ENCODE peak calls at places on chromosome 1, in four cellular contexts. W is hippocampal formation, G is left kidney, T is AG04450. X is an unnamed sample.

GRCh38 chr1:12413664-12414410 is 184.0 kb downstream of the VPS13D start:
- DNase-seq in T (no peak), W (no peak), G (no peak), X (no peak)

GRCh38 chr1:28354121-28354520 is 15.4 kb upstream of the PHACTR4 start:
- DNase-seq in G (no peak), W (no peak), T (no peak), X (no peak)

GRCh38 chr1:213055087-213055591 is 4.1 kb downstream of the RPS6KC1 start:
- DNase-seq in T (no peak), W (no peak), G (peak), X (no peak)

GRCh38 chr1:160309183-160309535 is 24.2 kb upstream of the PEX19 start:
- DNase-seq in T (no peak), G (no peak), W (no peak), X (no peak)

GRCh38 chr1:160338580-160338979 is 4.5 kb downstream of the COPA start:
- DNase-seq in G (no peak), W (no peak), T (no peak), X (no peak)

GRCh38 chr1:38115682-38116187 is 69.1 kb upstream of the POU3F1 start:
- DNase-seq in W (no peak), G (no peak), T (no peak), X (no peak)

GRCh38 chr1:229209816-229210215 is 61.1 kb upstream of the RAB4A start:
- DNase-seq in T (peak), W (no peak), G (peak), X (no peak)

GRCh38 chr1:183635112-183635605 is 424 bp downstream of the ARPC5 start:
- DNase-seq in W (no peak), G (peak), T (no peak), X (no peak)

GRCh38 chr1:152426731-152427130 is 12.7 kb upstream of the CRNN start:
- DNase-seq in T (no peak), W (no peak), G (no peak), X (no peak)

GRCh38 chr1:193706763-193707162 is 520.4 kb upstream of the B3GALT2 start:
- DNase-seq in W (no peak), T (no peak), G (no peak), X (no peak)

GRCh38 chr1:62196091-62196690 is 1.5 kb downstream of the L1TD1 start:
- DNase-seq in W (no peak), T (no peak), G (no peak), X (no peak)

GRCh38 chr1:1000357-1001056 is 610 bp upstream of the HES4 start:
- DNase-seq in T (peak), W (peak), G (peak), X (no peak)

GRCh38 chr1:230900984-230901383 is 32.7 kb upstream of the C1orf198 start:
- DNase-seq in W (no peak), G (no peak), T (no peak), X (no peak)

GRCh38 chr1:107593436-107594209 is 371.4 kb downstream of the VAV3 start:
- DNase-seq in T (no peak), G (no peak), W (no peak), X (no peak)

GRCh38 chr1:24905355-24905978 is 24.6 kb downstream of the RUNX3 start:
- DNase-seq in G (no peak), W (no peak), T (no peak), X (no peak)

GRCh38 chr1:115781343-115781742 is 12.8 kb upstream of the CASQ2 start:
- DNase-seq in G (no peak), W (no peak), T (no peak), X (no peak)

GRCh38 chr1:85656256-85656655 is 52.0 kb downstream of the ZNHIT6 start:
- DNase-seq in T (peak), W (no peak), G (no peak), X (no peak)

GRCh38 chr1:64172458-64172983 is 30.9 kb upstream of the UBE2U start:
- DNase-seq in W (no peak), G (peak), T (no peak), X (no peak)